ENCODE peak calls at places on chromosomes 7 and 10, in six cellular contexts. X, J, B, M, V and L are unnamed samples.

GRCh38 chr10:118835682-118836326 is 81.0 kb upstream of the CACUL1 start:
- DNase-seq in B (no peak), V (no peak), J (no peak), M (peak; percentile 85), X (no peak), L (peak; percentile 51)

GRCh38 chr7:47651355-47652317 is 69.7 kb upstream of the TNS3 start:
- DNase-seq in M (no peak), X (no peak), J (no peak), V (no peak), B (no peak), L (no peak)

GRCh38 chr7:77657427-77658331 is 38.6 kb upstream of the RSBN1L start:
- DNase-seq in B (no peak), J (peak; percentile 31), X (no peak), M (peak; percentile 29), V (no peak), L (no peak)

GRCh38 chr7:50308301-50309129 is 4.0 kb downstream of the IKZF1 start:
- DNase-seq in X (no peak), J (no peak), M (no peak), B (no peak), V (no peak), L (no peak)

GRCh38 chr7:3682028-3682712 is 381.1 kb downstream of the SDK1 start:
- DNase-seq in V (no peak), J (no peak), B (no peak), X (no peak), M (no peak), L (no peak)

GRCh38 chr7:158192956-158193355 is 394.7 kb downstream of the PTPRN2 start:
- DNase-seq in B (no peak), X (no peak), J (no peak), V (no peak), M (no peak), L (no peak)

GRCh38 chr7:15832996-15833395 is 146.5 kb upstream of the MEOX2 start:
- DNase-seq in J (no peak), X (no peak), M (no peak), B (no peak), V (no peak), L (no peak)

GRCh38 chr7:18762189-18762588 is 266.6 kb downstream of the HDAC9 start:
- DNase-seq in V (no peak), J (no peak), B (no peak), X (no peak), M (peak; percentile 17), L (no peak)

GRCh38 chr7:102063736-102064135 is 222.9 kb upstream of the SH2B2 start:
- DNase-seq in B (no peak), M (no peak), V (no peak), X (no peak), J (peak; percentile 28), L (peak; percentile 83)

GRCh38 chr7:124840435-124840834 is 74.8 kb upstream of the GPR37 start:
- DNase-seq in J (no peak), B (no peak), M (no peak), X (no peak), V (no peak), L (no peak)

GRCh38 chr7:158858592-158859503 is 2.5 kb downstream of the DYNC2I1 start:
- DNase-seq in M (no peak), V (no peak), X (no peak), B (no peak), J (no peak), L (no peak)

GRCh38 chr10:99937630-99938029 is 72.1 kb downstream of the DNMBP start:
- DNase-seq in J (no peak), M (no peak), B (no peak), V (no peak), X (no peak), L (no peak)

GRCh38 chr10:84993251-84994035 is 665.1 kb downstream of the CCSER2 start:
- DNase-seq in M (peak; percentile 74), X (no peak), V (no peak), B (no peak), J (no peak), L (no peak)

GRCh38 chr7:51577390-51577789 is 260.8 kb upstream of the COBL start:
- DNase-seq in J (no peak), B (no peak), V (no peak), X (no peak), M (no peak), L (no peak)

GRCh38 chr7:50349963-50350944 is 45.7 kb downstream of the IKZF1 start:
- DNase-seq in B (peak; percentile 52), X (no peak), V (no peak), J (no peak), M (no peak), L (no peak)

GRCh38 chr7:67413670-67414069 is 417.0 kb downstream of the TYW1 start:
- DNase-seq in X (no peak), V (no peak), B (no peak), M (no peak), J (no peak), L (no peak)

GRCh38 chr7:35658602-35659201 is 36.2 kb downstream of the HERPUD2 start:
- DNase-seq in V (no peak), M (no peak), J (no peak), X (no peak), B (no peak), L (no peak)

GRCh38 chr10:33102071-33102470 is 144.0 kb upstream of the ITGB1 start:
- DNase-seq in J (no peak), X (no peak), V (no peak), B (no peak), M (no peak), L (no peak)

GRCh38 chr7:92717982-92718716 is 118.2 kb downstream of the CDK6 start:
- DNase-seq in B (peak; percentile 2), M (peak; percentile 59), V (peak; percentile 15), X (no peak), J (no peak), L (peak; percentile 59)

GRCh38 chr7:108222236-108222892 is 92.2 kb upstream of the LAMB4 start:
- DNase-seq in J (no peak), B (no peak), V (no peak), M (no peak), X (no peak), L (no peak)

GRCh38 chr10:95303535-95303934 is 12.7 kb upstream of the PDLIM1 start:
- DNase-seq in B (no peak), V (no peak), M (no peak), X (no peak), J (no peak), L (no peak)

GRCh38 chr10:29946953-29947700 is 112.3 kb downstream of the JCAD start:
- DNase-seq in M (peak; percentile 87), X (no peak), V (no peak), B (no peak), J (no peak), L (no peak)

GRCh38 chr10:101224910-101225823 is 4.1 kb downstream of the LBX1 start:
- DNase-seq in J (no peak), M (no peak), V (no peak), B (no peak), X (no peak), L (no peak)

GRCh38 chr7:156897673-156898072 is 4.7 kb upstream of the LMBR1 start:
- DNase-seq in X (no peak), J (no peak), B (no peak), V (no peak), M (no peak), L (no peak)

GRCh38 chr10:104247513-104248146 is 7.1 kb upstream of the GSTO1 start:
- DNase-seq in M (no peak), X (no peak), V (no peak), J (no peak), B (no peak), L (no peak)

GRCh38 chr10:97764519-97764931 is 7.3 kb downstream of the SFRP5 start:
- DNase-seq in B (no peak), V (no peak), M (no peak), J (no peak), X (no peak), L (no peak)

GRCh38 chr7:140446467-140446866 is 32.8 kb downstream of the MKRN1 start:
- DNase-seq in B (no peak), J (no peak), M (no peak), X (no peak), V (no peak), L (no peak)

GRCh38 chr10:69952069-69952800 is 100.4 kb upstream of the MACROH2A2 start:
- DNase-seq in V (no peak), B (no peak), X (no peak), M (no peak), J (no peak), L (no peak)

GRCh38 chr10:16867556-16867955 is 50.3 kb upstream of the RSU1 start:
- DNase-seq in X (no peak), J (no peak), B (no peak), M (no peak), V (no peak), L (no peak)